ENCODE peak calls at places on chromosomes 6 and 20, in eight cellular contexts. V is HL-60; A is H9; K is midbrain; N is MG63; H is progenitor cell of endocrine pancreas; I is activated CD4-positive, alpha-beta T cell treated with anti-CD3 and anti-CD28 coated beads, Interleukin-2, amount 10 ng/mL, durations not matched to agents 7 days and 5 days; Q is A172. B is an unnamed sample.

GRCh38 chr20:14996883-14997672 is 659.7 kb upstream of the FLRT3 start:
- DNase-seq in K (no peak), V (no peak), I (no peak), N (no peak), Q (peak; percentile 45), H (no peak), A (no peak), B (no peak)

GRCh38 chr6:259901-260508 is 32.3 kb upstream of the DUSP22 start:
- DNase-seq in Q (no peak), V (no peak), H (no peak), I (no peak), A (no peak), N (no peak), K (no peak), B (no peak)

GRCh38 chr6:25175656-25176055 is 103.5 kb upstream of the CARMIL1 start:
- DNase-seq in H (no peak), Q (no peak), N (no peak), A (no peak), I (no peak), K (no peak), V (no peak), B (no peak)

GRCh38 chr20:50415516-50416268 is 94.5 kb upstream of the PTPN1 start:
- DNase-seq in N (peak; percentile 99), H (no peak), A (peak; percentile 59), I (no peak), K (peak; percentile 97), V (no peak), Q (peak; percentile 86), B (peak; percentile 59)

GRCh38 chr6:161828355-161828754 is 554.5 kb upstream of the AGPAT4 start:
- DNase-seq in V (no peak), Q (no peak), I (no peak), A (no peak), K (no peak), H (no peak), N (no peak), B (no peak)

GRCh38 chr20:23451956-23452487 is 654 bp downstream of the CST11 start:
- DNase-seq in Q (no peak), V (no peak), K (no peak), H (no peak), I (no peak), N (no peak), A (no peak), B (no peak)

GRCh38 chr6:43328528-43328927 is 19.9 kb upstream of the CRIP3 start:
- DNase-seq in K (no peak), I (no peak), H (no peak), N (no peak), V (no peak), Q (peak; percentile 13), A (no peak), B (no peak)

GRCh38 chr6:130482645-130483390 is 117.0 kb downstream of the TMEM200A start:
- DNase-seq in Q (peak; percentile 82), N (no peak), V (no peak), I (no peak), A (no peak), H (no peak), K (no peak), B (no peak)

GRCh38 chr6:96522469-96523009 is 933 bp downstream of the UFL1 start:
- DNase-seq in K (no peak), N (no peak), A (no peak), H (no peak), I (peak; percentile 35), Q (peak; percentile 12), V (peak; percentile 14), B (no peak)

GRCh38 chr6:34791164-34791841 is 580 bp upstream of the BLTP3A start:
- DNase-seq in Q (peak; percentile 22), A (peak; percentile 66), N (peak; percentile 71), K (peak; percentile 63), H (peak; percentile 34), I (no peak), V (peak; percentile 34), B (peak; percentile 5)